ENCODE peak calls at places on chromosomes 2 and 18, in eight cellular contexts. One of them, this sample, is unnamed.

GRCh38 chr2:64214281-64215115 is 70.3 kb upstream of the PELI1 start:
- DNase-seq in fibroblast of lung: no peak
- DNase-seq in breast epithelium: no peak
- DNase-seq in endodermal cell: no peak
- DNase-seq in heart right ventricle: peak; percentile 41
- DNase-seq in keratinocyte: no peak
- DNase-seq in Peyer's patch: peak; percentile 67
- DNase-seq in PC-3: no peak
- DNase-seq in this sample: no peak

GRCh38 chr2:26917135-26917836 is 53.2 kb upstream of the MAPRE3 start:
- DNase-seq in fibroblast of lung: no peak
- DNase-seq in breast epithelium: no peak
- DNase-seq in endodermal cell: no peak
- DNase-seq in heart right ventricle: no peak
- DNase-seq in keratinocyte: no peak
- DNase-seq in Peyer's patch: no peak
- DNase-seq in PC-3: no peak
- DNase-seq in this sample: no peak

GRCh38 chr18:34837769-34838194 is 127.7 kb downstream of the DTNA start:
- DNase-seq in fibroblast of lung: peak; percentile 90
- DNase-seq in breast epithelium: no peak
- DNase-seq in endodermal cell: no peak
- DNase-seq in heart right ventricle: peak; percentile 14
- DNase-seq in keratinocyte: no peak
- DNase-seq in Peyer's patch: no peak
- DNase-seq in PC-3: no peak
- DNase-seq in this sample: no peak

GRCh38 chr2:1591461-1591770 is 152.9 kb downstream of the PXDN start:
- DNase-seq in fibroblast of lung: no peak
- DNase-seq in breast epithelium: no peak
- DNase-seq in endodermal cell: peak; percentile 71
- DNase-seq in heart right ventricle: no peak
- DNase-seq in keratinocyte: no peak
- DNase-seq in Peyer's patch: no peak
- DNase-seq in PC-3: peak; percentile 50
- DNase-seq in this sample: no peak

GRCh38 chr2:40144022-40144421 is 307.9 kb downstream of the SLC8A1 start:
- DNase-seq in fibroblast of lung: no peak
- DNase-seq in breast epithelium: no peak
- DNase-seq in endodermal cell: no peak
- DNase-seq in heart right ventricle: no peak
- DNase-seq in keratinocyte: no peak
- DNase-seq in Peyer's patch: no peak
- DNase-seq in PC-3: no peak
- DNase-seq in this sample: no peak

GRCh38 chr2:206368484-206368883 is 74.8 kb upstream of the ADAM23 start:
- DNase-seq in fibroblast of lung: no peak
- DNase-seq in breast epithelium: no peak
- DNase-seq in endodermal cell: no peak
- DNase-seq in heart right ventricle: no peak
- DNase-seq in keratinocyte: no peak
- DNase-seq in Peyer's patch: no peak
- DNase-seq in PC-3: no peak
- DNase-seq in this sample: no peak

GRCh38 chr18:24878289-24878688 is 417.9 kb downstream of the HRH4 start:
- DNase-seq in fibroblast of lung: peak; percentile 80
- DNase-seq in breast epithelium: no peak
- DNase-seq in endodermal cell: no peak
- DNase-seq in heart right ventricle: peak; percentile 39
- DNase-seq in keratinocyte: no peak
- DNase-seq in Peyer's patch: no peak
- DNase-seq in PC-3: peak; percentile 61
- DNase-seq in this sample: no peak

GRCh38 chr2:86454238-86454637 is 13.1 kb downstream of the KDM3A start:
- DNase-seq in fibroblast of lung: no peak
- DNase-seq in breast epithelium: no peak
- DNase-seq in endodermal cell: no peak
- DNase-seq in heart right ventricle: no peak
- DNase-seq in keratinocyte: no peak
- DNase-seq in Peyer's patch: no peak
- DNase-seq in PC-3: no peak
- DNase-seq in this sample: no peak

GRCh38 chr2:42053791-42054656 is 6.2 kb downstream of the PKDCC start:
- DNase-seq in fibroblast of lung: no peak
- DNase-seq in breast epithelium: no peak
- DNase-seq in endodermal cell: no peak
- DNase-seq in heart right ventricle: peak; percentile 73
- DNase-seq in keratinocyte: no peak
- DNase-seq in Peyer's patch: peak; percentile 83
- DNase-seq in PC-3: no peak
- DNase-seq in this sample: no peak

GRCh38 chr2:175449616-175450015 is 268.1 kb upstream of the ATP5MC3 start:
- DNase-seq in fibroblast of lung: no peak
- DNase-seq in breast epithelium: no peak
- DNase-seq in endodermal cell: no peak
- DNase-seq in heart right ventricle: no peak
- DNase-seq in keratinocyte: no peak
- DNase-seq in Peyer's patch: no peak
- DNase-seq in PC-3: no peak
- DNase-seq in this sample: no peak

GRCh38 chr2:232137748-232138147 is 176.2 kb downstream of the DIS3L2 start:
- DNase-seq in fibroblast of lung: no peak
- DNase-seq in breast epithelium: no peak
- DNase-seq in endodermal cell: no peak
- DNase-seq in heart right ventricle: no peak
- DNase-seq in keratinocyte: no peak
- DNase-seq in Peyer's patch: no peak
- DNase-seq in PC-3: no peak
- DNase-seq in this sample: no peak

GRCh38 chr2:175234153-175234552 is 52.6 kb upstream of the ATP5MC3 start:
- DNase-seq in fibroblast of lung: peak; percentile 8
- DNase-seq in breast epithelium: no peak
- DNase-seq in endodermal cell: no peak
- DNase-seq in heart right ventricle: no peak
- DNase-seq in keratinocyte: no peak
- DNase-seq in Peyer's patch: no peak
- DNase-seq in PC-3: no peak
- DNase-seq in this sample: no peak

GRCh38 chr2:106771811-106772210 is 114.2 kb downstream of the ST6GAL2 start:
- DNase-seq in fibroblast of lung: no peak
- DNase-seq in breast epithelium: no peak
- DNase-seq in endodermal cell: no peak
- DNase-seq in heart right ventricle: no peak
- DNase-seq in keratinocyte: no peak
- DNase-seq in Peyer's patch: no peak
- DNase-seq in PC-3: no peak
- DNase-seq in this sample: no peak

GRCh38 chr2:100065029-100065428 is 77.4 kb downstream of the AFF3 start:
- DNase-seq in fibroblast of lung: no peak
- DNase-seq in breast epithelium: no peak
- DNase-seq in endodermal cell: no peak
- DNase-seq in heart right ventricle: no peak
- DNase-seq in keratinocyte: no peak
- DNase-seq in Peyer's patch: no peak
- DNase-seq in PC-3: no peak
- DNase-seq in this sample: no peak

GRCh38 chr2:8481463-8482009 is 200.3 kb upstream of the ID2 start:
- DNase-seq in fibroblast of lung: no peak
- DNase-seq in breast epithelium: no peak
- DNase-seq in endodermal cell: no peak
- DNase-seq in heart right ventricle: no peak
- DNase-seq in keratinocyte: no peak
- DNase-seq in Peyer's patch: peak; percentile 54
- DNase-seq in PC-3: peak; percentile 16
- DNase-seq in this sample: no peak

GRCh38 chr2:231176061-231176460 is 22.4 kb upstream of the ARMC9 start:
- DNase-seq in fibroblast of lung: no peak
- DNase-seq in breast epithelium: no peak
- DNase-seq in endodermal cell: peak; percentile 48
- DNase-seq in heart right ventricle: no peak
- DNase-seq in keratinocyte: no peak
- DNase-seq in Peyer's patch: no peak
- DNase-seq in PC-3: no peak
- DNase-seq in this sample: no peak

DNA sequence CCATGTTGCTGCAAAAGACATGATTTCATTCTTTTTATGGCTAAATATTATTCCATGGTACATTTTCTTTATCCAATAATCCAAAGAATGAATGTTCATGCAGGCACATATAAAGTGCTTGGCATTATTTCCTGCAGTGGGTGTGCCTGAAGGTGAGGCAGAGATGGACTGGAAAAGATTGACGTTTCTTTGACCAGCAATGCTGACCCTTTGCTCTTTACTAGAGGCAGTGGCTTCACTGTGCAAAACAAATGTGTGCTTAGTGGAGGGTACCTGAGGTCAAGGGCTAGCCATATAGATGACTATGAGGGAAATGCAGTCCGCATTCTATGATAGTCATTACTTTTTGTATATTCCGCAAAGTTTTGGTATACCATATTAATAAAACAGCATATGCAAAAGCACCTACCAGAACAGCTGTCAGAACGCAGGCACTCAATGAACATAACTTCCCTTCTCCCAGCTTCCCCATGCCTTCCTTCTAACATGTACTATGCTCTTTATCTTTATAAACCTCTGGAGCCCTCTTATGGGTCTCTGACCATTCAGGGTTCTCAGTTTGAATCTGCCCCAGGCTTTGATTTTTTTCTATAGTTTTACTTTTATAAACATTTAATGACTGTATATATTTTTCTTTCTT is 32.6 kb upstream of the CPS1 start:
- DNase-seq in fibroblast of lung: no peak
- DNase-seq in breast epithelium: no peak
- DNase-seq in endodermal cell: no peak
- DNase-seq in heart right ventricle: no peak
- DNase-seq in keratinocyte: no peak
- DNase-seq in Peyer's patch: no peak
- DNase-seq in PC-3: no peak
- DNase-seq in this sample: no peak
- H3K4me3 ChIP-seq in fibroblast of lung: no peak overlapping the region
- H3K4me3 ChIP-seq in breast epithelium: no peak overlapping the region
- H3K4me3 ChIP-seq in endodermal cell: no peak overlapping the region
- H3K4me3 ChIP-seq in heart right ventricle: no peak overlapping the region
- H3K4me3 ChIP-seq in keratinocyte: no peak overlapping the region
- H3K4me3 ChIP-seq in Peyer's patch: no peak overlapping the region
- H3K4me3 ChIP-seq in PC-3: no peak overlapping the region
- H3K4me3 ChIP-seq in this sample: no peak overlapping the region

DNA sequence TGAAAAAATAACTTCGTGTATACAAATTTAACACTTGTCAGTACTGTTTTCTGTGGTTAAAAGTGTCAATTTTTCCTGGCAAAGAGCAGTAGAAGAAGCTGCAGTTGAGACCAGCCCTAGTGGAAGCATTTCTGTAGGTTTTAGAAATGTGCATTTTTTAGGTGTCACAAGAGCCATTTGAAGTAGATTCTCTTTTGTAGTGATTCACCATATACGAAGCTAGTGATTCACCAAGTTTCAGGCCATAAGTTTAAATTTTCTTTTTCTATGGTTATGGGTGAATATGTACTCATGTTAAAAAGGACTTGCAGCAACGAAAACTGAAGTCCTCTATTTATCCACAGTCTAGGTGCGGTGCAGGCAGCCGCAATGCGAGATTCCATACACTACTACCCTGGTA is 4.2 kb downstream of the NABP1 start:
- DNase-seq in fibroblast of lung: no peak
- DNase-seq in breast epithelium: no peak
- DNase-seq in endodermal cell: no peak
- DNase-seq in heart right ventricle: no peak
- DNase-seq in keratinocyte: no peak
- DNase-seq in Peyer's patch: no peak
- DNase-seq in PC-3: peak; percentile 31
- DNase-seq in this sample: no peak
- H3K36me3 ChIP-seq in fibroblast of lung: peaks cover 12% of the 10 kb centered on the region
- H3K36me3 ChIP-seq in breast epithelium: no peaks in the 10 kb centered on the region
- H3K36me3 ChIP-seq in endodermal cell: peaks cover 21% of the 10 kb centered on the region
- H3K36me3 ChIP-seq in heart right ventricle: peaks cover 33% of the 10 kb centered on the region
- H3K36me3 ChIP-seq in keratinocyte: peaks cover 19% of the 10 kb centered on the region
- H3K36me3 ChIP-seq in Peyer's patch: no peaks in the 10 kb centered on the region
- H3K36me3 ChIP-seq in PC-3: peaks cover 67% of the 10 kb centered on the region
- H3K36me3 ChIP-seq in this sample: peaks cover 4% of the 10 kb centered on the region

DNA sequence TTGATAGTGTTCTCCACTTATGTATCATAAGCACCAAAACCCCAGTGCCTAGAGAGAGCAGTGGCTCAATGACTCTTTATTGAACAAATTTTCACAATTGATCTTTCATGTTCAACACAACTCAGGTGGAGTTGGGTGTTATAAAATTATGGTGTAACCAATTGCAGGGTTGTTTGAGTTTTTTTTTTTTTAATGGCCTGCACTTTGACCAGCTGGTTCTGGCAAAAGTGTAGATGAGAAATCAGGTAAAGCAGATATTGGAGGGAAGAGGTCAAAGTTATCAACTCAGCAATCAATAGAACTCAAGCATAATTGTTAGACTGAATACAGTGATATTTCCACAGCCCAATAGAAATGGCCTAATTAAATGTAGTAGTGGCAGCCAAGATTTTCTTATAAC is 1386.3 kb downstream of the SUCLG1 start:
- DNase-seq in fibroblast of lung: no peak
- DNase-seq in breast epithelium: no peak
- DNase-seq in endodermal cell: no peak
- DNase-seq in heart right ventricle: no peak
- DNase-seq in keratinocyte: no peak
- DNase-seq in Peyer's patch: no peak
- DNase-seq in PC-3: no peak
- DNase-seq in this sample: no peak
- H3K4me3 ChIP-seq in fibroblast of lung: no peak overlapping the region
- H3K4me3 ChIP-seq in breast epithelium: no peak overlapping the region
- H3K4me3 ChIP-seq in endodermal cell: no peak overlapping the region
- H3K4me3 ChIP-seq in heart right ventricle: no peak overlapping the region
- H3K4me3 ChIP-seq in keratinocyte: no peak overlapping the region
- H3K4me3 ChIP-seq in Peyer's patch: no peak overlapping the region
- H3K4me3 ChIP-seq in PC-3: no peak overlapping the region
- H3K4me3 ChIP-seq in this sample: no peak overlapping the region

GRCh38 chr2:218282173-218282991 is 9.9 kb downstream of the TMBIM1 start:
- DNase-seq in fibroblast of lung: peak; percentile 57
- DNase-seq in breast epithelium: peak; percentile 90
- DNase-seq in endodermal cell: no peak
- DNase-seq in heart right ventricle: peak; percentile 41
- DNase-seq in keratinocyte: no peak
- DNase-seq in Peyer's patch: no peak
- DNase-seq in PC-3: peak; percentile 96
- DNase-seq in this sample: peak; percentile 43

GRCh38 chr2:218277921-218278320 is 7.6 kb downstream of the PNKD start:
- DNase-seq in fibroblast of lung: no peak
- DNase-seq in breast epithelium: no peak
- DNase-seq in endodermal cell: no peak
- DNase-seq in heart right ventricle: no peak
- DNase-seq in keratinocyte: no peak
- DNase-seq in Peyer's patch: no peak
- DNase-seq in PC-3: no peak
- DNase-seq in this sample: no peak

GRCh38 chr2:218281449-218281848 is 10.9 kb downstream of the TMBIM1 start:
- DNase-seq in fibroblast of lung: peak; percentile 18
- DNase-seq in breast epithelium: peak; percentile 62
- DNase-seq in endodermal cell: no peak
- DNase-seq in heart right ventricle: no peak
- DNase-seq in keratinocyte: no peak
- DNase-seq in Peyer's patch: no peak
- DNase-seq in PC-3: peak; percentile 42
- DNase-seq in this sample: no peak

GRCh38 chr2:218278531-218279360 is 8.4 kb downstream of the PNKD start:
- DNase-seq in fibroblast of lung: no peak
- DNase-seq in breast epithelium: no peak
- DNase-seq in endodermal cell: no peak
- DNase-seq in heart right ventricle: no peak
- DNase-seq in keratinocyte: no peak
- DNase-seq in Peyer's patch: no peak
- DNase-seq in PC-3: no peak
- DNase-seq in this sample: no peak

GRCh38 chr2:218280260-218280870 is 10.0 kb downstream of the PNKD start:
- DNase-seq in fibroblast of lung: no peak
- DNase-seq in breast epithelium: no peak
- DNase-seq in endodermal cell: no peak
- DNase-seq in heart right ventricle: no peak
- DNase-seq in keratinocyte: no peak
- DNase-seq in Peyer's patch: no peak
- DNase-seq in PC-3: no peak
- DNase-seq in this sample: no peak
- H3K36me3 ChIP-seq in fibroblast of lung: peaks cover 39% of the 10 kb centered on the region
- H3K36me3 ChIP-seq in breast epithelium: peaks cover 4% of the 10 kb centered on the region
- H3K36me3 ChIP-seq in endodermal cell: peaks cover 35% of the 10 kb centered on the region
- H3K36me3 ChIP-seq in heart right ventricle: peaks cover 80% of the 10 kb centered on the region
- H3K36me3 ChIP-seq in keratinocyte: peaks cover 64% of the 10 kb centered on the region
- H3K36me3 ChIP-seq in Peyer's patch: no peaks in the 10 kb centered on the region
- H3K36me3 ChIP-seq in PC-3: peaks cover 15% of the 10 kb centered on the region
- H3K36me3 ChIP-seq in this sample: peaks cover 6% of the 10 kb centered on the region